ENCODE peak calls at places on chromosomes 3 and 15, in eight cellular contexts. E, T, H, U, W, I, X and N are unnamed samples.

GRCh38 chr3:99867594-99868437 is 50.2 kb downstream of the CMSS1 start:
- DNase-seq in E (no peak), T (no peak), H (no peak), U (no peak), W (no peak), I (no peak), X (no peak), N (no peak)

GRCh38 chr3:173066044-173066679 is 74.9 kb downstream of the SPATA16 start:
- DNase-seq in E (no peak), T (no peak), H (peak), U (no peak), W (peak), I (no peak), X (no peak), N (no peak)

GRCh38 chr3:175659951-175660350 is 800.8 kb downstream of the NAALADL2 start:
- DNase-seq in E (no peak), T (no peak), H (no peak), U (no peak), W (no peak), I (no peak), X (no peak), N (no peak)

GRCh38 chr15:27465213-27465612 is 494.2 kb downstream of the GABRG3 start:
- DNase-seq in E (no peak), T (no peak), H (peak), U (no peak), W (no peak), I (no peak), X (no peak), N (no peak)

GRCh38 chr15:49900036-49900435 is 219.0 kb downstream of the ATP8B4 start:
- DNase-seq in E (no peak), T (no peak), H (no peak), U (no peak), W (no peak), I (no peak), X (no peak), N (no peak)

GRCh38 chr3:116517308-116517707 is 72.0 kb upstream of the LSAMP start:
- DNase-seq in E (no peak), T (no peak), H (peak), U (no peak), W (peak), I (no peak), X (no peak), N (no peak)

GRCh38 chr3:10674593-10674992 is 141.4 kb upstream of the SLC6A11 start:
- DNase-seq in E (no peak), T (no peak), H (no peak), U (no peak), W (no peak), I (no peak), X (no peak), N (no peak)

GRCh38 chr15:91782221-91782620 is 71.3 kb upstream of the SLCO3A1 start:
- DNase-seq in E (no peak), T (no peak), H (no peak), U (no peak), W (no peak), I (no peak), X (no peak), N (no peak)

GRCh38 chr3:177610677-177611654 is 413.7 kb upstream of the TBL1XR1 start:
- DNase-seq in E (no peak), T (no peak), H (no peak), U (no peak), W (no peak), I (no peak), X (no peak), N (no peak)

GRCh38 chr3:24264011-24264410 is 230.6 kb downstream of the THRB start:
- DNase-seq in E (no peak), T (no peak), H (no peak), U (no peak), W (no peak), I (no peak), X (no peak), N (no peak)

GRCh38 chr15:57873564-57874209 is 167.2 kb downstream of the POLR2M start:
- DNase-seq in E (no peak), T (no peak), H (peak), U (no peak), W (peak), I (no peak), X (no peak), N (no peak)

GRCh38 chr3:113132571-113132996 is 78.8 kb upstream of the BOC start:
- DNase-seq in E (no peak), T (no peak), H (peak), U (no peak), W (no peak), I (no peak), X (no peak), N (no peak)

GRCh38 chr15:61228025-61228901 is 839 bp downstream of the RORA start:
- DNase-seq in E (no peak), T (no peak), H (peak), U (no peak), W (no peak), I (peak), X (peak), N (no peak)

GRCh38 chr3:182597621-182598041 is 195.7 kb upstream of the ATP11B start:
- DNase-seq in E (no peak), T (no peak), H (no peak), U (no peak), W (no peak), I (no peak), X (no peak), N (no peak)

GRCh38 chr15:74543583-74543982 is 2.6 kb downstream of the ARID3B start:
- DNase-seq in E (no peak), T (no peak), H (no peak), U (no peak), W (no peak), I (no peak), X (no peak), N (no peak)

GRCh38 chr3:29764059-29764458 is 483.2 kb downstream of the RBMS3 start:
- DNase-seq in E (no peak), T (no peak), H (no peak), U (no peak), W (peak), I (no peak), X (no peak), N (no peak)

GRCh38 chr3:58629629-58630028 is 36.9 kb downstream of the FAM3D start:
- DNase-seq in E (no peak), T (no peak), H (no peak), U (no peak), W (no peak), I (no peak), X (no peak), N (no peak)

GRCh38 chr3:193871093-193871485 is 264.9 kb upstream of the HES1 start:
- DNase-seq in E (no peak), T (no peak), H (no peak), U (no peak), W (no peak), I (no peak), X (no peak), N (no peak)

GRCh38 chr3:13613343-13614190 is 64.6 kb downstream of the FBLN2 start:
- DNase-seq in E (no peak), T (no peak), H (no peak), U (peak), W (no peak), I (no peak), X (no peak), N (no peak)

GRCh38 chr3:126797563-126797962 is 93.5 kb downstream of the CHCHD6 start:
- DNase-seq in E (no peak), T (no peak), H (no peak), U (no peak), W (no peak), I (no peak), X (no peak), N (no peak)

GRCh38 chr15:85743392-85744045 is 51.2 kb downstream of the KLHL25 start:
- DNase-seq in E (no peak), T (no peak), H (no peak), U (no peak), W (no peak), I (no peak), X (no peak), N (no peak)

GRCh38 chr3:98680723-98681122 is 82.4 kb upstream of the ST3GAL6 start:
- DNase-seq in E (no peak), T (no peak), H (no peak), U (no peak), W (no peak), I (no peak), X (no peak), N (no peak)

GRCh38 chr3:53822331-53822741 is 23.9 kb downstream of the CHDH start:
- DNase-seq in E (no peak), T (no peak), H (no peak), U (peak), W (no peak), I (no peak), X (no peak), N (no peak)

GRCh38 chr3:8280161-8280560 is 221.5 kb upstream of the LMCD1 start:
- DNase-seq in E (no peak), T (no peak), H (no peak), U (no peak), W (no peak), I (no peak), X (no peak), N (no peak)

GRCh38 chr3:72272356-72272755 is 487.4 kb upstream of the PROK2 start:
- DNase-seq in E (no peak), T (no peak), H (no peak), U (no peak), W (no peak), I (no peak), X (no peak), N (no peak)

GRCh38 chr15:43541785-43542184 is 24.4 kb downstream of the MAP1A start:
- DNase-seq in E (no peak), T (no peak), H (no peak), U (no peak), W (no peak), I (no peak), X (no peak), N (no peak)

GRCh38 chr3:126622694-126623093 is 32.2 kb downstream of the TXNRD3 start:
- DNase-seq in E (no peak), T (no peak), H (no peak), U (no peak), W (no peak), I (no peak), X (no peak), N (no peak)

GRCh38 chr15:78051622-78052405 is 25.7 kb downstream of the TBC1D2B start:
- DNase-seq in E (peak), T (no peak), H (no peak), U (no peak), W (no peak), I (no peak), X (no peak), N (no peak)

GRCh38 chr15:69074011-69074842 is 59.7 kb downstream of the NOX5 start:
- DNase-seq in E (peak), T (no peak), H (peak), U (no peak), W (peak), I (peak), X (peak), N (no peak)

GRCh38 chr3:51712963-51713362 is 6.1 kb downstream of the GRM2 start:
- DNase-seq in E (peak), T (no peak), H (no peak), U (no peak), W (no peak), I (peak), X (no peak), N (no peak)

GRCh38 chr3:169809230-169809795 is 3.4 kb upstream of the LRRIQ4 start:
- DNase-seq in E (no peak), T (no peak), H (no peak), U (no peak), W (no peak), I (no peak), X (no peak), N (no peak)
- H3K4me3 ChIP-seq in E (no peak), T (no peak), H (no peak), U (no peak), W (no peak), I (no peak), X (no peak), N (no peak)

GRCh38 chr3:155227141-155227540 is 66.3 kb downstream of the STRIT1 start:
- DNase-seq in E (no peak), T (no peak), H (no peak), U (no peak), W (no peak), I (no peak), X (no peak), N (no peak)

GRCh38 chr3:155228636-155229035 is 64.8 kb downstream of the STRIT1 start:
- DNase-seq in E (no peak), T (no peak), H (no peak), U (no peak), W (no peak), I (no peak), X (no peak), N (no peak)

GRCh38 chr3:155231792-155232191 is 61.7 kb downstream of the STRIT1 start:
- DNase-seq in E (no peak), T (no peak), H (no peak), U (no peak), W (no peak), I (no peak), X (no peak), N (no peak)

GRCh38 chr3:155230382-155230781 is 63.1 kb downstream of the STRIT1 start:
- DNase-seq in E (no peak), T (no peak), H (no peak), U (no peak), W (no peak), I (no peak), X (no peak), N (no peak)

GRCh38 chr3:155229086-155229485 is 64.4 kb downstream of the STRIT1 start:
- DNase-seq in E (no peak), T (no peak), H (no peak), U (no peak), W (no peak), I (no peak), X (no peak), N (no peak)
- H3K4me3 ChIP-seq in E (no peak), T (no peak), H (no peak), U (no peak), W (no peak), I (no peak), X (no peak), N (no peak)

DNA sequence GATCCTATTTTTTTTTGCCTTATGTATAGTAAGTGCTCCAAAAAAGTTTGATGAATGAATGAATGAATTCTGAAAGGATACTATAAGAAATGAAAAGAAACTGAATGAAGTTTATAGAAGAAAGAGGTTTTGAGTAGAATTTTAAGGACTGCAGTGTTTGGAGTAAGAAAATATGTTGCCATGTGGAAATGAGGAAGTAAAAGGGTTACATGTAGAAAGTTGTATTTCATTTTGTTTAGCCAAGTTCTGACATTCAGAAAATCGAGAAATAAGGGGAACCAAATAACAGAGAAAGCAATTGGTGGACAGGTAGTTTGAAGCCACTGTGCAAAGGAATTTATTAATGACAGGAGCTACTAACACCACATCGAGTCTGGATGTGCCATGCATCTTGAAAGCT is 200.7 kb downstream of the SATB1 start:
- DNase-seq in E (no peak), T (no peak), H (no peak), U (no peak), W (no peak), I (no peak), X (no peak), N (no peak)
- H3K4me3 ChIP-seq in E (no peak), T (no peak), H (no peak), U (no peak), W (no peak), I (no peak), X (no peak), N (no peak)

GRCh38 chr3:196518999-196519737 is 4.0 kb upstream of the SMCO1 start:
- DNase-seq in E (peak), T (no peak), H (peak), U (no peak), W (peak), I (peak), X (peak), N (no peak)

GRCh38 chr3:196517142-196517808 is 2.1 kb upstream of the SMCO1 start:
- DNase-seq in E (no peak), T (no peak), H (no peak), U (no peak), W (no peak), I (no peak), X (no peak), N (no peak)

GRCh38 chr3:196523841-196524240 is 8.7 kb upstream of the SMCO1 start:
- DNase-seq in E (no peak), T (no peak), H (no peak), U (no peak), W (no peak), I (no peak), X (no peak), N (no peak)

GRCh38 chr3:196517919-196518318 is 2.8 kb upstream of the SMCO1 start:
- DNase-seq in E (no peak), T (no peak), H (no peak), U (no peak), W (no peak), I (no peak), X (no peak), N (no peak)

GRCh38 chr3:196519738-196520122 is 4.6 kb upstream of the SMCO1 start:
- DNase-seq in E (no peak), T (no peak), H (no peak), U (no peak), W (no peak), I (no peak), X (no peak), N (no peak)
- H3K4me3 ChIP-seq in E (no peak), T (no peak), H (no peak), U (no peak), W (no peak), I (no peak), X (no peak), N (no peak)

GRCh38 chr15:72229947-72230196 is 1.1 kb downstream of the PKM start:
- DNase-seq in E (no peak), T (no peak), H (no peak), U (no peak), W (no peak), I (no peak), X (no peak), N (no peak)

GRCh38 chr15:72230197-72231065 is 559 bp downstream of the PKM start:
- DNase-seq in E (peak), T (peak), H (peak), U (peak), W (peak), I (peak), X (peak), N (peak)

GRCh38 chr15:72229076-72229946 is 1.7 kb downstream of the PKM start:
- DNase-seq in E (peak), T (no peak), H (peak), U (no peak), W (no peak), I (no peak), X (no peak), N (no peak)

GRCh38 chr15:72227720-72228119 is 3.3 kb downstream of the PKM start:
- DNase-seq in E (no peak), T (no peak), H (no peak), U (no peak), W (no peak), I (no peak), X (no peak), N (no peak)

GRCh38 chr15:72227192-72227586 is 3.8 kb downstream of the PKM start:
- DNase-seq in E (peak), T (no peak), H (no peak), U (no peak), W (peak), I (no peak), X (no peak), N (no peak)
- H3K4me3 ChIP-seq in E (no peak), T (no peak), H (peak), U (no peak), W (peak), I (peak), X (no peak), N (peak)